ENCODE peak calls at places on chromosomes 16 and 17, in five cellular contexts. N is HEK293T, O is right cardiac atrium, F is T-cell, I is DMS 273 treated with DMSO at 0.1 percent for 48 hours. H is an unnamed sample.

GRCh38 chr17:5892897-5893656 is 177.1 kb upstream of the WSCD1 start:
- DNase-seq in N (no peak), O (no peak), F (no peak), I (no peak), H (no peak)

GRCh38 chr16:31508706-31509523 is 724 bp upstream of the RUSF1 start:
- DNase-seq in N (no peak), O (no peak), F (no peak), I (no peak), H (no peak)

GRCh38 chr16:3003582-3004270 is 9.0 kb upstream of the CLDN9 start:
- DNase-seq in N (peak; percentile 99), O (peak; percentile 96), F (peak; percentile 95), I (peak; percentile 97), H (peak; percentile 90)

GRCh38 chr16:48420437-48420836 is 35.2 kb upstream of the SIAH1 start:
- DNase-seq in N (no peak), O (no peak), F (no peak), I (no peak), H (no peak)

GRCh38 chr17:48767263-48767774 is 38.8 kb upstream of the HOXB13 start:
- DNase-seq in N (peak; percentile 13), O (no peak), F (no peak), I (no peak), H (no peak)

GRCh38 chr16:80158766-80159165 is 382.0 kb upstream of the DYNLRB2 start:
- DNase-seq in N (no peak), O (no peak), F (no peak), I (no peak), H (no peak)

GRCh38 chr17:27793168-27793905 is 7.0 kb downstream of the NOS2 start:
- DNase-seq in N (peak; percentile 64), O (peak; percentile 35), F (no peak), I (no peak), H (peak; percentile 28)

GRCh38 chr17:71335212-71335611 is 785.6 kb upstream of the SOX9 start:
- DNase-seq in N (no peak), O (no peak), F (no peak), I (no peak), H (no peak)

GRCh38 chr17:75776399-75777242 is 8.0 kb upstream of the UNK start:
- DNase-seq in N (no peak), O (no peak), F (no peak), I (no peak), H (no peak)

GRCh38 chr17:67559381-67559966 is 158.3 kb upstream of the NOL11 start:
- DNase-seq in N (no peak), O (no peak), F (no peak), I (no peak), H (no peak)

GRCh38 chr17:37065486-37066321 is 117.0 kb downstream of the AATF start:
- DNase-seq in N (no peak), O (no peak), F (no peak), I (no peak), H (no peak)

GRCh38 chr17:62760059-62760887 is 47.8 kb downstream of the MARCHF10 start:
- DNase-seq in N (peak; percentile 23), O (no peak), F (no peak), I (no peak), H (no peak)

GRCh38 chr17:1649844-1650409 is at the start of gene RILP:
- DNase-seq in N (no peak), O (peak; percentile 89), F (no peak), I (peak; percentile 6), H (no peak)

GRCh38 chr16:27529962-27530361 is 19.8 kb downstream of the GTF3C1 start:
- DNase-seq in N (no peak), O (no peak), F (no peak), I (peak; percentile 82), H (no peak)